ENCODE peak calls at places on chromosomes 6 and 20, in ten cellular contexts. One of them, this sample, is unnamed.

GRCh38 chr6:142671791-142672190 is 273.2 kb downstream of the HIVEP2 start:
- DNase-seq in bronchial epithelial cell: no peak
- DNase-seq in lower lobe of right lung: no peak
- DNase-seq in heart left ventricle: no peak
- DNase-seq in GM23338: no peak
- DNase-seq in Panc1: no peak
- DNase-seq in fibroblast of mammary gland: no peak
- DNase-seq in epithelial cell of esophagus: no peak
- DNase-seq in cardiac muscle cell: no peak
- DNase-seq in AG10803: no peak
- DNase-seq in this sample: no peak

GRCh38 chr20:50560867-50561266 is 50.7 kb downstream of the PTPN1 start:
- DNase-seq in Panc1: no peak
- DNase-seq in fibroblast of mammary gland: no peak
- DNase-seq in heart left ventricle: no peak
- DNase-seq in bronchial epithelial cell: no peak
- DNase-seq in GM23338: no peak
- DNase-seq in epithelial cell of esophagus: no peak
- DNase-seq in lower lobe of right lung: no peak
- DNase-seq in cardiac muscle cell: no peak
- DNase-seq in AG10803: no peak
- DNase-seq in this sample: peak

GRCh38 chr6:168198302-168199180 is 119.5 kb upstream of the FRMD1 start:
- DNase-seq in Panc1: no peak
- DNase-seq in lower lobe of right lung: no peak
- DNase-seq in heart left ventricle: peak
- DNase-seq in cardiac muscle cell: no peak
- DNase-seq in GM23338: no peak
- DNase-seq in fibroblast of mammary gland: no peak
- DNase-seq in epithelial cell of esophagus: no peak
- DNase-seq in AG10803: no peak
- DNase-seq in bronchial epithelial cell: no peak
- DNase-seq in this sample: no peak

GRCh38 chr6:107845777-107846176 is 21.7 kb upstream of the SCML4 start:
- DNase-seq in Panc1: no peak
- DNase-seq in lower lobe of right lung: no peak
- DNase-seq in heart left ventricle: no peak
- DNase-seq in fibroblast of mammary gland: no peak
- DNase-seq in cardiac muscle cell: no peak
- DNase-seq in AG10803: no peak
- DNase-seq in epithelial cell of esophagus: no peak
- DNase-seq in GM23338: no peak
- DNase-seq in bronchial epithelial cell: no peak
- DNase-seq in this sample: no peak

GRCh38 chr6:17202526-17202925 is 78.6 kb upstream of the RBM24 start:
- DNase-seq in cardiac muscle cell: no peak
- DNase-seq in heart left ventricle: no peak
- DNase-seq in bronchial epithelial cell: no peak
- DNase-seq in lower lobe of right lung: no peak
- DNase-seq in epithelial cell of esophagus: no peak
- DNase-seq in Panc1: no peak
- DNase-seq in AG10803: no peak
- DNase-seq in GM23338: no peak
- DNase-seq in fibroblast of mammary gland: no peak
- DNase-seq in this sample: no peak

GRCh38 chr6:8499540-8499939 is 64.2 kb upstream of the SLC35B3 start:
- DNase-seq in Panc1: no peak
- DNase-seq in bronchial epithelial cell: peak
- DNase-seq in AG10803: no peak
- DNase-seq in lower lobe of right lung: no peak
- DNase-seq in fibroblast of mammary gland: no peak
- DNase-seq in heart left ventricle: no peak
- DNase-seq in GM23338: peak
- DNase-seq in cardiac muscle cell: peak
- DNase-seq in epithelial cell of esophagus: peak
- DNase-seq in this sample: no peak

GRCh38 chr20:39800548-39800947 is 838.4 kb downstream of the DHX35 start:
- DNase-seq in bronchial epithelial cell: peak
- DNase-seq in epithelial cell of esophagus: peak
- DNase-seq in heart left ventricle: peak
- DNase-seq in AG10803: peak
- DNase-seq in lower lobe of right lung: no peak
- DNase-seq in cardiac muscle cell: no peak
- DNase-seq in GM23338: no peak
- DNase-seq in fibroblast of mammary gland: peak
- DNase-seq in Panc1: no peak
- DNase-seq in this sample: no peak

GRCh38 chr6:2891768-2892170 is 11.3 kb downstream of the SERPINB9 start:
- DNase-seq in fibroblast of mammary gland: no peak
- DNase-seq in bronchial epithelial cell: no peak
- DNase-seq in Panc1: no peak
- DNase-seq in cardiac muscle cell: no peak
- DNase-seq in lower lobe of right lung: no peak
- DNase-seq in AG10803: no peak
- DNase-seq in GM23338: no peak
- DNase-seq in epithelial cell of esophagus: no peak
- DNase-seq in heart left ventricle: no peak
- DNase-seq in this sample: no peak

GRCh38 chr6:32108094-32108627 is 977 bp downstream of the TNXB start:
- DNase-seq in Panc1: no peak
- DNase-seq in lower lobe of right lung: no peak
- DNase-seq in epithelial cell of esophagus: no peak
- DNase-seq in fibroblast of mammary gland: peak
- DNase-seq in AG10803: peak
- DNase-seq in bronchial epithelial cell: no peak
- DNase-seq in cardiac muscle cell: no peak
- DNase-seq in heart left ventricle: peak
- DNase-seq in GM23338: peak
- DNase-seq in this sample: peak

GRCh38 chr6:97705568-97705967 is 422.6 kb upstream of the MMS22L start:
- DNase-seq in fibroblast of mammary gland: peak
- DNase-seq in cardiac muscle cell: no peak
- DNase-seq in heart left ventricle: no peak
- DNase-seq in AG10803: peak
- DNase-seq in epithelial cell of esophagus: peak
- DNase-seq in lower lobe of right lung: no peak
- DNase-seq in Panc1: no peak
- DNase-seq in GM23338: peak
- DNase-seq in bronchial epithelial cell: peak
- DNase-seq in this sample: no peak

GRCh38 chr6:34151321-34152041 is 5.6 kb upstream of the GRM4 start:
- DNase-seq in bronchial epithelial cell: no peak
- DNase-seq in fibroblast of mammary gland: no peak
- DNase-seq in lower lobe of right lung: no peak
- DNase-seq in epithelial cell of esophagus: no peak
- DNase-seq in GM23338: peak
- DNase-seq in cardiac muscle cell: no peak
- DNase-seq in Panc1: no peak
- DNase-seq in AG10803: no peak
- DNase-seq in heart left ventricle: peak
- DNase-seq in this sample: no peak
- TF ChIP-seq CTCF in bronchial epithelial cell: peak
- TF ChIP-seq CTCF in fibroblast of mammary gland: no peak
- TF ChIP-seq CTCF in lower lobe of right lung: no peak
- TF ChIP-seq CTCF in epithelial cell of esophagus: no peak
- TF ChIP-seq CTCF in GM23338: peak
- TF ChIP-seq CTCF in cardiac muscle cell: no peak
- TF ChIP-seq CTCF in Panc1: peak
- TF ChIP-seq CTCF in AG10803: no peak
- TF ChIP-seq CTCF in heart left ventricle: no peak
- TF ChIP-seq CTCF in this sample: no peak

DNA sequence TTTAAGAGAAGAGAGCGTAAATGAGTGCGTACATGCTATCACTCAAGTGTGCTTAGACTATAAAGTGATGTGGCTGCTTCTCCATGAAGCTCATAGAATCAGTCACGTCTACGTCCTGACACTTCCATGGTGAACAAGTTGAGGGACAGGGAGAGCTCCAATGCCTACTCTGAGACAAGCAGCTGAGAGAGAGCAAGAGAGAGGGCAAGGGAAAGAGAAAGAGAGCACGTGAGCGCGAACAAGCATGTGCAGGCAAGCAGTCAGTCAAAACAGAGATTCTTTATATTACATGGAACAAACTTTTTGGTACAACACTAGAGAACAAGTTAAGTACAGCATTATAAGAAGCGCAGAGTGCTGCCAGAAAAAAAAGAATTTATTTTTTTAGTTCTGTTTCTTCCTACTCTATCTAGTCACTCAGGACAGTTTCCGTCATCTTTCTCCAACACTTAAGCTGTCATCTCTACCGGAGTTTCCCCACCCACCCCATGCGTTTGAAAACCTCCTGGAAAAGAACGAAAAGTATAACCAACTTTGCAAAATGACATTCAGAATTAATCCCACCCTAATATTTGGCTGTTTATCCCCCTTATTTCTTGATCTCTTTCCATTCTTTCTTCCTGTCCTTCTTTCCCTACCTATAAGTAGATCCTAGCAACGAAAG is 61.8 kb downstream of the EPB41L2 start:
- DNase-seq in GM23338: no peak
- DNase-seq in lower lobe of right lung: no peak
- DNase-seq in Panc1: no peak
- DNase-seq in bronchial epithelial cell: peak
- DNase-seq in fibroblast of mammary gland: no peak
- DNase-seq in epithelial cell of esophagus: peak
- DNase-seq in AG10803: no peak
- DNase-seq in cardiac muscle cell: peak
- DNase-seq in heart left ventricle: no peak
- DNase-seq in this sample: no peak
- H3K4me3 ChIP-seq in GM23338: no peak
- H3K4me3 ChIP-seq in lower lobe of right lung: peak
- H3K4me3 ChIP-seq in Panc1: no peak
- H3K4me3 ChIP-seq in bronchial epithelial cell: peak
- H3K4me3 ChIP-seq in fibroblast of mammary gland: no peak
- H3K4me3 ChIP-seq in epithelial cell of esophagus: peak
- H3K4me3 ChIP-seq in AG10803: no peak
- H3K4me3 ChIP-seq in cardiac muscle cell: no peak
- H3K4me3 ChIP-seq in heart left ventricle: no peak
- H3K4me3 ChIP-seq in this sample: no peak

GRCh38 chr6:106084973-106085686 is 1.0 kb upstream of the PRDM1 start:
- DNase-seq in epithelial cell of esophagus: peak
- DNase-seq in fibroblast of mammary gland: peak
- DNase-seq in GM23338: peak
- DNase-seq in AG10803: peak
- DNase-seq in heart left ventricle: no peak
- DNase-seq in bronchial epithelial cell: peak
- DNase-seq in Panc1: no peak
- DNase-seq in cardiac muscle cell: no peak
- DNase-seq in lower lobe of right lung: no peak
- DNase-seq in this sample: no peak
- TF ChIP-seq CTCF in epithelial cell of esophagus: no peak
- TF ChIP-seq CTCF in fibroblast of mammary gland: no peak
- TF ChIP-seq CTCF in GM23338: no peak
- TF ChIP-seq CTCF in AG10803: no peak
- TF ChIP-seq CTCF in heart left ventricle: no peak
- TF ChIP-seq CTCF in bronchial epithelial cell: no peak
- TF ChIP-seq CTCF in Panc1: peak
- TF ChIP-seq CTCF in cardiac muscle cell: no peak
- TF ChIP-seq CTCF in lower lobe of right lung: no peak
- TF ChIP-seq CTCF in this sample: no peak

GRCh38 chr6:119311514-119312142 is 37.9 kb downstream of the MAN1A1 start:
- DNase-seq in fibroblast of mammary gland: no peak
- DNase-seq in Panc1: no peak
- DNase-seq in bronchial epithelial cell: no peak
- DNase-seq in lower lobe of right lung: no peak
- DNase-seq in AG10803: no peak
- DNase-seq in cardiac muscle cell: no peak
- DNase-seq in epithelial cell of esophagus: no peak
- DNase-seq in GM23338: no peak
- DNase-seq in heart left ventricle: no peak
- DNase-seq in this sample: no peak

GRCh38 chr6:119314894-119315272 is 34.7 kb downstream of the MAN1A1 start:
- DNase-seq in GM23338: no peak
- DNase-seq in AG10803: no peak
- DNase-seq in fibroblast of mammary gland: no peak
- DNase-seq in epithelial cell of esophagus: no peak
- DNase-seq in bronchial epithelial cell: no peak
- DNase-seq in heart left ventricle: no peak
- DNase-seq in cardiac muscle cell: no peak
- DNase-seq in lower lobe of right lung: no peak
- DNase-seq in Panc1: no peak
- DNase-seq in this sample: no peak

GRCh38 chr6:119312875-119313338 is 36.7 kb downstream of the MAN1A1 start:
- DNase-seq in GM23338: no peak
- DNase-seq in lower lobe of right lung: no peak
- DNase-seq in Panc1: no peak
- DNase-seq in epithelial cell of esophagus: no peak
- DNase-seq in bronchial epithelial cell: no peak
- DNase-seq in fibroblast of mammary gland: no peak
- DNase-seq in heart left ventricle: no peak
- DNase-seq in cardiac muscle cell: peak
- DNase-seq in AG10803: no peak
- DNase-seq in this sample: no peak

GRCh38 chr6:119312441-119312840 is 37.1 kb downstream of the MAN1A1 start:
- DNase-seq in heart left ventricle: no peak
- DNase-seq in cardiac muscle cell: no peak
- DNase-seq in bronchial epithelial cell: no peak
- DNase-seq in epithelial cell of esophagus: no peak
- DNase-seq in Panc1: no peak
- DNase-seq in lower lobe of right lung: no peak
- DNase-seq in AG10803: no peak
- DNase-seq in GM23338: no peak
- DNase-seq in fibroblast of mammary gland: no peak
- DNase-seq in this sample: no peak

DNA sequence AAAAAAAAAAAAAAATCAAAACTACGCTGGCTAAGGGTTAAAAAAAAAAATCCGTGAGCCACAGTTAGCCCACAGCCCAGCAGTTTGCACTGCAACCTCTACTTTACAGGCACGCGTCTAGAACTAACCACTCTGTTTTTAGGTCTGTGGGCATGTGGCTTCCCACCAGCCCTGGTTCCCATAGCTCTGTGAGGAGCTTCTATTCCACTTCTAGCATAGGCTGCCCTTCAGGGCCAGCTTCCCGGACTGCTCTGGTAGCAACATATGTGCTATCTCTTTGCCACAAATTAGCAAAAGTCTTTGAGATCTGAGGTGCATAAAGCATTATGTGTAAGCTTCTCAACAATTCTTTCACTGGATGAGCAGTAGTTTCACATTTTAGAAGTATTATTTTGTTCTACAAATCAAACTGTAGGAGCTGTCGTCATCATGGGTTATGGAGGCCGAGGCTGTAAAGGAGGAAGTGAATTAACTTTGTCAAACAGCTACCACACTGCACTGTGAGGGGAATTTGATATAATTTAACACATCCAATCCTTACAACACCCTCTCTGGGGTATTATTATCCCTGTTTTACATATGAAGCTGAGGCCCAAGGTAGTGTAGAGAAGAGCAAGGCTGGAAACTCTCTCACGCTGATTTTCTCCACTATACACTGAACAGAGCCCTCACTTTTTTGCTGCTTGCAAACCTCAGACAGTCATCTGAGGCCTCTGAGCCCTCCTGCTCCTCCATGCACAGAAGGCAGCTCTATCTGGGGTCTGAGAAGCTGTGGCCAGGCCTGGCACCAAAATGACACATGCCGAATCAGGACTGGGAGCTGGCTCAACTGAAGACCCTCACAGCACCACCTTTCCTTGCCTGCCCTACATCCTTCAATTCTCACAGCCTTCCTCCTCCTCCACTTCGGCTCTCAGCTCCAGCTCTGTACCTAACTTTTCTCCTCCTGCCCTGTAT is 35.3 kb downstream of the MAN1A1 start:
- DNase-seq in AG10803: no peak
- DNase-seq in bronchial epithelial cell: no peak
- DNase-seq in GM23338: no peak
- DNase-seq in fibroblast of mammary gland: no peak
- DNase-seq in epithelial cell of esophagus: no peak
- DNase-seq in lower lobe of right lung: no peak
- DNase-seq in Panc1: no peak
- DNase-seq in heart left ventricle: no peak
- DNase-seq in cardiac muscle cell: peak
- DNase-seq in this sample: no peak
- H3K4me3 ChIP-seq in AG10803: no peak
- H3K4me3 ChIP-seq in bronchial epithelial cell: no peak
- H3K4me3 ChIP-seq in GM23338: no peak
- H3K4me3 ChIP-seq in fibroblast of mammary gland: no peak
- H3K4me3 ChIP-seq in epithelial cell of esophagus: no peak
- H3K4me3 ChIP-seq in lower lobe of right lung: no peak
- H3K4me3 ChIP-seq in Panc1: no peak
- H3K4me3 ChIP-seq in heart left ventricle: no peak
- H3K4me3 ChIP-seq in cardiac muscle cell: no peak
- H3K4me3 ChIP-seq in this sample: no peak